ENCODE peak calls at places on chromosomes 7 and 10, in five cellular contexts. Z is HFFc6; P is activated CD8-positive, alpha-beta memory T cell treated with anti-CD3 and anti-CD28 coated beads, Interleukin-2, amount 50 U/mL, for 4 hours; O is SHP77; B is stimulated activated CD4-positive, alpha-beta T cell treated with anti-CD3 and anti-CD28 coated beads, Interleukin-12 subunit alpha, Interleukin-12 subunit beta, amount 100 ng/mL, for 24 hours. A is an unnamed sample.

GRCh38 chr10:23314835-23315239 is 29.8 kb downstream of the C10orf67 start:
- DNase-seq in Z (peak), P (peak), O (peak), B (peak), A (peak)

GRCh38 chr10:91742189-91742588 is 56.0 kb upstream of the TNKS2 start:
- DNase-seq in Z (no peak), P (no peak), O (no peak), B (no peak), A (no peak)

GRCh38 chr10:11823989-11824346 is 812 bp downstream of the PROSER2 start:
- DNase-seq in Z (no peak), P (no peak), O (no peak), B (no peak), A (no peak)

GRCh38 chr7:75928600-75928939 is 13.6 kb downstream of the POR start:
- DNase-seq in Z (no peak), P (no peak), O (no peak), B (no peak), A (no peak)

GRCh38 chr7:26675143-26675887 is 189.1 kb downstream of the SKAP2 start:
- DNase-seq in Z (peak), P (no peak), O (no peak), B (no peak), A (peak)

GRCh38 chr10:77351386-77351785 is 286.2 kb downstream of the KCNMA1 start:
- DNase-seq in Z (peak), P (no peak), O (no peak), B (no peak), A (peak)

GRCh38 chr10:79079490-79080355 is 11.0 kb downstream of the ZMIZ1 start:
- DNase-seq in Z (peak), P (no peak), O (no peak), B (no peak), A (peak)

GRCh38 chr10:132983250-132984007 is 41.1 kb upstream of the CFAP46 start:
- DNase-seq in Z (no peak), P (no peak), O (no peak), B (no peak), A (no peak)

GRCh38 chr10:44908936-44909335 is 2.2 kb upstream of the TMEM72 start:
- DNase-seq in Z (no peak), P (no peak), O (peak), B (no peak), A (no peak)

GRCh38 chr10:133274751-133275682 is 1.7 kb downstream of the ADAM8 start:
- DNase-seq in Z (no peak), P (peak), O (no peak), B (peak), A (no peak)

GRCh38 chr10:132687181-132687892 is 98.6 kb downstream of the NKX6-2 start:
- DNase-seq in Z (no peak), P (no peak), O (no peak), B (no peak), A (no peak)

GRCh38 chr10:15744217-15744865 is 24.6 kb upstream of the ITGA8 start:
- DNase-seq in Z (peak), P (no peak), O (peak), B (peak), A (peak)

GRCh38 chr7:24304494-24305095 is 20.6 kb downstream of the NPY start:
- DNase-seq in Z (no peak), P (no peak), O (no peak), B (no peak), A (no peak)